ENCODE peak calls at places on chromosome 3, in seven cellular contexts. Q, U, V, E, B, I and K are unnamed samples.

GRCh38 chr3:161700998-161701397 is 204.4 kb downstream of the OTOL1 start:
- DNase-seq in Q (no peak), U (peak), V (no peak), E (no peak), B (no peak), I (no peak), K (no peak)

GRCh38 chr3:30551266-30551665 is 55.1 kb upstream of the TGFBR2 start:
- DNase-seq in Q (no peak), U (no peak), V (no peak), E (no peak), B (no peak), I (no peak), K (no peak)

GRCh38 chr3:8964436-8965370 is 1.4 kb upstream of the RAD18 start:
- DNase-seq in Q (no peak), U (no peak), V (peak), E (no peak), B (no peak), I (no peak), K (peak)

GRCh38 chr3:50003766-50004278 is 63.9 kb downstream of the RBM6 start:
- DNase-seq in Q (no peak), U (no peak), V (peak), E (no peak), B (no peak), I (no peak), K (no peak)

GRCh38 chr3:172222474-172223071 is 183.2 kb downstream of the FNDC3B start:
- DNase-seq in Q (no peak), U (no peak), V (no peak), E (no peak), B (no peak), I (no peak), K (no peak)

GRCh38 chr3:114408763-114409162 is 114.9 kb downstream of the TIGIT start:
- DNase-seq in Q (no peak), U (peak), V (no peak), E (no peak), B (no peak), I (no peak), K (no peak)

GRCh38 chr3:12229144-12229871 is 59.6 kb upstream of the PPARG start:
- DNase-seq in Q (no peak), U (no peak), V (no peak), E (no peak), B (no peak), I (no peak), K (no peak)

GRCh38 chr3:29430558-29430971 is 149.7 kb downstream of the RBMS3 start:
- DNase-seq in Q (no peak), U (no peak), V (peak), E (no peak), B (no peak), I (no peak), K (peak)

GRCh38 chr3:149247929-149248691 is 26.5 kb upstream of the CP start:
- DNase-seq in Q (no peak), U (no peak), V (peak), E (no peak), B (no peak), I (no peak), K (no peak)

GRCh38 chr3:150348500-150348899 is 59.6 kb upstream of the TSC22D2 start:
- DNase-seq in Q (peak), U (no peak), V (peak), E (no peak), B (no peak), I (no peak), K (peak)

GRCh38 chr3:124034016-124034808 is 42.3 kb upstream of the ROPN1 start:
- DNase-seq in Q (no peak), U (no peak), V (no peak), E (no peak), B (peak), I (peak), K (no peak)

GRCh38 chr3:195895900-195896360 is 12.4 kb downstream of the TNK2 start:
- DNase-seq in Q (no peak), U (peak), V (no peak), E (peak), B (peak), I (peak), K (no peak)

GRCh38 chr3:144332866-144333265 is 361.2 kb downstream of the DIPK2A start:
- DNase-seq in Q (no peak), U (no peak), V (no peak), E (no peak), B (no peak), I (no peak), K (no peak)

GRCh38 chr3:182092662-182093262 is 381.0 kb downstream of the SOX2 start:
- DNase-seq in Q (no peak), U (peak), V (no peak), E (no peak), B (no peak), I (no peak), K (no peak)